ENCODE peak calls at places on chromosomes 11 and 22, in nine cellular contexts. One of them, this sample, is unnamed.

GRCh38 chr11:115965754-115966504 is 461.7 kb upstream of the CADM1 start:
- DNase-seq in activated CD4-positive, alpha-beta T cell treated with anti-CD3 and anti-CD28 coated beads for 1 hour: no peak
- DNase-seq in GM04504: no peak
- DNase-seq in activated effector memory CD4-positive, alpha-beta T cell treated with anti-CD3 and anti-CD28 coated beads, Interleukin-2, amount 50 U/mL, for 16 hours: no peak
- DNase-seq in ELF-1: no peak
- DNase-seq in Calu3: no peak
- DNase-seq in PC-9: no peak
- DNase-seq in endothelial cell: no peak
- DNase-seq in EL: no peak
- DNase-seq in this sample: no peak

GRCh38 chr11:28104984-28105383 is 3.0 kb downstream of the KIF18A start:
- DNase-seq in activated CD4-positive, alpha-beta T cell treated with anti-CD3 and anti-CD28 coated beads for 1 hour: no peak
- DNase-seq in GM04504: no peak
- DNase-seq in activated effector memory CD4-positive, alpha-beta T cell treated with anti-CD3 and anti-CD28 coated beads, Interleukin-2, amount 50 U/mL, for 16 hours: no peak
- DNase-seq in ELF-1: no peak
- DNase-seq in Calu3: no peak
- DNase-seq in PC-9: no peak
- DNase-seq in endothelial cell: no peak
- DNase-seq in EL: no peak
- DNase-seq in this sample: no peak

GRCh38 chr11:77813256-77813655 is 7.3 kb downstream of the RSF1 start:
- DNase-seq in activated CD4-positive, alpha-beta T cell treated with anti-CD3 and anti-CD28 coated beads for 1 hour: no peak
- DNase-seq in GM04504: no peak
- DNase-seq in activated effector memory CD4-positive, alpha-beta T cell treated with anti-CD3 and anti-CD28 coated beads, Interleukin-2, amount 50 U/mL, for 16 hours: no peak
- DNase-seq in ELF-1: no peak
- DNase-seq in Calu3: no peak
- DNase-seq in PC-9: no peak
- DNase-seq in endothelial cell: no peak
- DNase-seq in EL: peak; percentile 37
- DNase-seq in this sample: no peak

GRCh38 chr11:131428853-131429252 is 58.4 kb downstream of the NTM start:
- DNase-seq in activated CD4-positive, alpha-beta T cell treated with anti-CD3 and anti-CD28 coated beads for 1 hour: no peak
- DNase-seq in GM04504: no peak
- DNase-seq in activated effector memory CD4-positive, alpha-beta T cell treated with anti-CD3 and anti-CD28 coated beads, Interleukin-2, amount 50 U/mL, for 16 hours: no peak
- DNase-seq in ELF-1: no peak
- DNase-seq in Calu3: no peak
- DNase-seq in PC-9: no peak
- DNase-seq in endothelial cell: no peak
- DNase-seq in EL: no peak
- DNase-seq in this sample: no peak

GRCh38 chr11:61885166-61885778 is 6.1 kb downstream of the FADS3 start:
- DNase-seq in activated CD4-positive, alpha-beta T cell treated with anti-CD3 and anti-CD28 coated beads for 1 hour: no peak
- DNase-seq in GM04504: no peak
- DNase-seq in activated effector memory CD4-positive, alpha-beta T cell treated with anti-CD3 and anti-CD28 coated beads, Interleukin-2, amount 50 U/mL, for 16 hours: no peak
- DNase-seq in ELF-1: peak; percentile 66
- DNase-seq in Calu3: no peak
- DNase-seq in PC-9: no peak
- DNase-seq in endothelial cell: no peak
- DNase-seq in EL: no peak
- DNase-seq in this sample: no peak

GRCh38 chr11:113104390-113105251 is 143.4 kb downstream of the NCAM1 start:
- DNase-seq in activated CD4-positive, alpha-beta T cell treated with anti-CD3 and anti-CD28 coated beads for 1 hour: no peak
- DNase-seq in GM04504: no peak
- DNase-seq in activated effector memory CD4-positive, alpha-beta T cell treated with anti-CD3 and anti-CD28 coated beads, Interleukin-2, amount 50 U/mL, for 16 hours: no peak
- DNase-seq in ELF-1: no peak
- DNase-seq in Calu3: no peak
- DNase-seq in PC-9: no peak
- DNase-seq in endothelial cell: no peak
- DNase-seq in EL: no peak
- DNase-seq in this sample: no peak

GRCh38 chr11:27239305-27239942 is 123.6 kb downstream of the CCDC34 start:
- DNase-seq in activated CD4-positive, alpha-beta T cell treated with anti-CD3 and anti-CD28 coated beads for 1 hour: no peak
- DNase-seq in GM04504: no peak
- DNase-seq in activated effector memory CD4-positive, alpha-beta T cell treated with anti-CD3 and anti-CD28 coated beads, Interleukin-2, amount 50 U/mL, for 16 hours: no peak
- DNase-seq in ELF-1: no peak
- DNase-seq in Calu3: no peak
- DNase-seq in PC-9: no peak
- DNase-seq in endothelial cell: no peak
- DNase-seq in EL: no peak
- DNase-seq in this sample: no peak

GRCh38 chr11:40161855-40162410 is 1297.5 kb downstream of the LRRC4C start:
- DNase-seq in activated CD4-positive, alpha-beta T cell treated with anti-CD3 and anti-CD28 coated beads for 1 hour: no peak
- DNase-seq in GM04504: no peak
- DNase-seq in activated effector memory CD4-positive, alpha-beta T cell treated with anti-CD3 and anti-CD28 coated beads, Interleukin-2, amount 50 U/mL, for 16 hours: no peak
- DNase-seq in ELF-1: no peak
- DNase-seq in Calu3: no peak
- DNase-seq in PC-9: no peak
- DNase-seq in endothelial cell: no peak
- DNase-seq in EL: no peak
- DNase-seq in this sample: no peak

GRCh38 chr11:134830312-134830711 is 418.3 kb upstream of the B3GAT1 start:
- DNase-seq in activated CD4-positive, alpha-beta T cell treated with anti-CD3 and anti-CD28 coated beads for 1 hour: no peak
- DNase-seq in GM04504: no peak
- DNase-seq in activated effector memory CD4-positive, alpha-beta T cell treated with anti-CD3 and anti-CD28 coated beads, Interleukin-2, amount 50 U/mL, for 16 hours: no peak
- DNase-seq in ELF-1: no peak
- DNase-seq in Calu3: no peak
- DNase-seq in PC-9: no peak
- DNase-seq in endothelial cell: no peak
- DNase-seq in EL: no peak
- DNase-seq in this sample: no peak

GRCh38 chr11:16217631-16218030 is 138.7 kb downstream of the SOX6 start:
- DNase-seq in activated CD4-positive, alpha-beta T cell treated with anti-CD3 and anti-CD28 coated beads for 1 hour: no peak
- DNase-seq in GM04504: no peak
- DNase-seq in activated effector memory CD4-positive, alpha-beta T cell treated with anti-CD3 and anti-CD28 coated beads, Interleukin-2, amount 50 U/mL, for 16 hours: no peak
- DNase-seq in ELF-1: no peak
- DNase-seq in Calu3: no peak
- DNase-seq in PC-9: no peak
- DNase-seq in endothelial cell: no peak
- DNase-seq in EL: no peak
- DNase-seq in this sample: no peak

GRCh38 chr11:16603890-16604783 is 134.3 kb upstream of the C11orf58 start:
- DNase-seq in activated CD4-positive, alpha-beta T cell treated with anti-CD3 and anti-CD28 coated beads for 1 hour: no peak
- DNase-seq in GM04504: no peak
- DNase-seq in activated effector memory CD4-positive, alpha-beta T cell treated with anti-CD3 and anti-CD28 coated beads, Interleukin-2, amount 50 U/mL, for 16 hours: no peak
- DNase-seq in ELF-1: peak; percentile 66
- DNase-seq in Calu3: peak; percentile 51
- DNase-seq in PC-9: no peak
- DNase-seq in endothelial cell: peak; percentile 42
- DNase-seq in EL: peak; percentile 55
- DNase-seq in this sample: no peak

GRCh38 chr11:12185914-12186313 is 75.5 kb downstream of the MICAL2 start:
- DNase-seq in activated CD4-positive, alpha-beta T cell treated with anti-CD3 and anti-CD28 coated beads for 1 hour: no peak
- DNase-seq in GM04504: no peak
- DNase-seq in activated effector memory CD4-positive, alpha-beta T cell treated with anti-CD3 and anti-CD28 coated beads, Interleukin-2, amount 50 U/mL, for 16 hours: no peak
- DNase-seq in ELF-1: peak; percentile 46
- DNase-seq in Calu3: no peak
- DNase-seq in PC-9: no peak
- DNase-seq in endothelial cell: no peak
- DNase-seq in EL: no peak
- DNase-seq in this sample: no peak

GRCh38 chr22:33034753-33035152 is 23.4 kb downstream of the SYN3 start:
- DNase-seq in activated CD4-positive, alpha-beta T cell treated with anti-CD3 and anti-CD28 coated beads for 1 hour: no peak
- DNase-seq in GM04504: no peak
- DNase-seq in activated effector memory CD4-positive, alpha-beta T cell treated with anti-CD3 and anti-CD28 coated beads, Interleukin-2, amount 50 U/mL, for 16 hours: no peak
- DNase-seq in ELF-1: no peak
- DNase-seq in Calu3: no peak
- DNase-seq in PC-9: no peak
- DNase-seq in endothelial cell: no peak
- DNase-seq in EL: no peak
- DNase-seq in this sample: no peak

GRCh38 chr11:84390441-84391078 is 1104.4 kb upstream of the CCDC90B start:
- DNase-seq in activated CD4-positive, alpha-beta T cell treated with anti-CD3 and anti-CD28 coated beads for 1 hour: no peak
- DNase-seq in GM04504: no peak
- DNase-seq in activated effector memory CD4-positive, alpha-beta T cell treated with anti-CD3 and anti-CD28 coated beads, Interleukin-2, amount 50 U/mL, for 16 hours: no peak
- DNase-seq in ELF-1: peak; percentile 30
- DNase-seq in Calu3: peak; percentile 23
- DNase-seq in PC-9: peak; percentile 41
- DNase-seq in endothelial cell: peak; percentile 9
- DNase-seq in EL: no peak
- DNase-seq in this sample: no peak

GRCh38 chr11:77068461-77069335 is 1.9 kb downstream of the CAPN5 start:
- DNase-seq in activated CD4-positive, alpha-beta T cell treated with anti-CD3 and anti-CD28 coated beads for 1 hour: no peak
- DNase-seq in GM04504: no peak
- DNase-seq in activated effector memory CD4-positive, alpha-beta T cell treated with anti-CD3 and anti-CD28 coated beads, Interleukin-2, amount 50 U/mL, for 16 hours: no peak
- DNase-seq in ELF-1: no peak
- DNase-seq in Calu3: no peak
- DNase-seq in PC-9: no peak
- DNase-seq in endothelial cell: no peak
- DNase-seq in EL: no peak
- DNase-seq in this sample: no peak

GRCh38 chr11:8988329-8989234 is 15.2 kb downstream of the NRIP3 start:
- DNase-seq in activated CD4-positive, alpha-beta T cell treated with anti-CD3 and anti-CD28 coated beads for 1 hour: no peak
- DNase-seq in GM04504: no peak
- DNase-seq in activated effector memory CD4-positive, alpha-beta T cell treated with anti-CD3 and anti-CD28 coated beads, Interleukin-2, amount 50 U/mL, for 16 hours: no peak
- DNase-seq in ELF-1: no peak
- DNase-seq in Calu3: no peak
- DNase-seq in PC-9: peak; percentile 62
- DNase-seq in endothelial cell: no peak
- DNase-seq in EL: peak; percentile 69
- DNase-seq in this sample: no peak

GRCh38 chr11:112024178-112024777 is 930 bp upstream of the DLAT start:
- DNase-seq in activated CD4-positive, alpha-beta T cell treated with anti-CD3 and anti-CD28 coated beads for 1 hour: no peak
- DNase-seq in GM04504: no peak
- DNase-seq in activated effector memory CD4-positive, alpha-beta T cell treated with anti-CD3 and anti-CD28 coated beads, Interleukin-2, amount 50 U/mL, for 16 hours: no peak
- DNase-seq in ELF-1: peak; percentile 13
- DNase-seq in Calu3: no peak
- DNase-seq in PC-9: no peak
- DNase-seq in endothelial cell: no peak
- DNase-seq in EL: no peak
- DNase-seq in this sample: peak; percentile 45

GRCh38 chr11:21897203-21897602 is 295.7 kb upstream of the ANO5 start:
- DNase-seq in activated CD4-positive, alpha-beta T cell treated with anti-CD3 and anti-CD28 coated beads for 1 hour: no peak
- DNase-seq in GM04504: no peak
- DNase-seq in activated effector memory CD4-positive, alpha-beta T cell treated with anti-CD3 and anti-CD28 coated beads, Interleukin-2, amount 50 U/mL, for 16 hours: no peak
- DNase-seq in ELF-1: no peak
- DNase-seq in Calu3: no peak
- DNase-seq in PC-9: no peak
- DNase-seq in endothelial cell: no peak
- DNase-seq in EL: no peak
- DNase-seq in this sample: no peak

GRCh38 chr22:30305519-30305905 is 16.2 kb upstream of the CASTOR1 start:
- DNase-seq in activated CD4-positive, alpha-beta T cell treated with anti-CD3 and anti-CD28 coated beads for 1 hour: peak; percentile 22
- DNase-seq in GM04504: no peak
- DNase-seq in activated effector memory CD4-positive, alpha-beta T cell treated with anti-CD3 and anti-CD28 coated beads, Interleukin-2, amount 50 U/mL, for 16 hours: peak; percentile 82
- DNase-seq in ELF-1: peak; percentile 26
- DNase-seq in Calu3: no peak
- DNase-seq in PC-9: no peak
- DNase-seq in endothelial cell: peak; percentile 24
- DNase-seq in EL: no peak
- DNase-seq in this sample: no peak

This sample was measured in RKO.